ENCODE peak calls at places on chromosome 6, in four cellular contexts. Y, J, D and P are unnamed samples.
A peak's percentile ranks its signal among the peaks of the same experiment; 100 is the strongest.

GRCh38 chr6:81295310-81295709 is 457.2 kb downstream of the TENT5A start:
- DNase-seq in Y (no peak), J (no peak), D (no peak), P (no peak)

GRCh38 chr6:99348823-99349619 is 453 bp downstream of the FAXC start:
- DNase-seq in J (no peak), D (no peak), Y (peak; percentile 76), P (no peak)

GRCh38 chr6:100353276-100354015 is 111.3 kb downstream of the SIM1 start:
- DNase-seq in Y (no peak), D (no peak), J (no peak), P (no peak)

GRCh38 chr6:109458774-109459531 is 3.4 kb upstream of the MICAL1 start:
- DNase-seq in Y (no peak), D (no peak), J (no peak), P (no peak)

GRCh38 chr6:169070506-169071176 is 183.0 kb downstream of the THBS2 start:
- DNase-seq in Y (peak; percentile 95), D (peak; percentile 65), J (peak; percentile 50), P (peak; percentile 94)

GRCh38 chr6:74671558-74672025 is 534.3 kb downstream of the COL12A1 start:
- DNase-seq in J (no peak), D (no peak), Y (no peak), P (no peak)

GRCh38 chr6:78598966-78599365 is 268.4 kb upstream of the IRAK1BP1 start:
- DNase-seq in J (peak; percentile 62), Y (no peak), D (no peak), P (no peak)

GRCh38 chr6:79570129-79570801 is 33.0 kb upstream of the LCA5 start:
- DNase-seq in D (peak; percentile 61), J (no peak), Y (no peak), P (no peak)

GRCh38 chr6:2416128-2416712 is 170.8 kb upstream of the GMDS start:
- DNase-seq in J (no peak), Y (no peak), D (no peak), P (no peak)

GRCh38 chr6:159984268-159984786 is 15.4 kb downstream of the IGF2R start:
- DNase-seq in Y (no peak), D (no peak), J (no peak), P (no peak)

GRCh38 chr6:16313732-16314131 is 75.3 kb downstream of the GMPR start:
- DNase-seq in J (no peak), D (no peak), Y (no peak), P (no peak)

GRCh38 chr6:163580311-163581030 is 166.0 kb downstream of the QKI start:
- DNase-seq in Y (no peak), D (no peak), J (no peak), P (no peak)

GRCh38 chr6:52667572-52667971 is 3.3 kb upstream of the TMEM14A start:
- DNase-seq in Y (no peak), J (no peak), D (no peak), P (no peak)

GRCh38 chr6:686528-686927 is 6.4 kb downstream of the EXOC2 start:
- DNase-seq in J (no peak), D (no peak), Y (no peak), P (no peak)

GRCh38 chr6:140043357-140043756 is 668.9 kb upstream of the CITED2 start:
- DNase-seq in D (no peak), Y (no peak), J (no peak), P (no peak)

GRCh38 chr6:101490857-101491256 is 97.3 kb downstream of the GRIK2 start:
- DNase-seq in Y (no peak), D (no peak), J (no peak), P (no peak)

GRCh38 chr6:97687916-97688315 is 404.9 kb upstream of the MMS22L start:
- DNase-seq in Y (no peak), J (no peak), D (no peak), P (no peak)

GRCh38 chr6:32370510-32370909 is 1.2 kb downstream of the TSBP1 start:
- DNase-seq in J (no peak), Y (no peak), D (no peak), P (no peak)

GRCh38 chr6:160141001-160141726 is 19.5 kb downstream of the SLC22A1 start:
- DNase-seq in J (no peak), Y (no peak), D (no peak), P (peak; percentile 34)

GRCh38 chr6:170111816-170112582 is 178.9 kb downstream of the DLL1 start:
- DNase-seq in Y (peak; percentile 48), D (no peak), J (peak; percentile 3), P (no peak)

GRCh38 chr6:41503841-41504525 is 42.2 kb upstream of the FOXP4 start:
- DNase-seq in J (peak; percentile 34), D (no peak), Y (peak; percentile 83), P (no peak)

GRCh38 chr6:33718713-33719112 is 7.2 kb upstream of the UQCC2 start:
- DNase-seq in D (no peak), J (no peak), Y (no peak), P (no peak)

GRCh38 chr6:61210549-61210948 is 1075.5 kb downstream of the KHDRBS2 start:
- DNase-seq in D (no peak), Y (no peak), J (no peak), P (no peak)

GRCh38 chr6:75852721-75853120 is 103.7 kb downstream of the MYO6 start:
- DNase-seq in Y (no peak), J (no peak), D (no peak), P (no peak)

GRCh38 chr6:123547216-123547978 is 89.4 kb downstream of the TRDN start:
- DNase-seq in J (no peak), D (no peak), Y (no peak), P (no peak)

GRCh38 chr6:138981416-138981815 is 6.6 kb downstream of the REPS1 start:
- DNase-seq in D (no peak), J (no peak), Y (no peak), P (no peak)

GRCh38 chr6:136114661-136115060 is 135.4 kb downstream of the MTFR2 start:
- DNase-seq in J (no peak), D (peak; percentile 8), Y (no peak), P (no peak)

GRCh38 chr6:107082045-107082444 is 33.3 kb downstream of the BEND3 start:
- DNase-seq in Y (no peak), D (no peak), J (no peak), P (no peak)

GRCh38 chr6:13397359-13398080 is 69.2 kb upstream of the TBC1D7 start:
- DNase-seq in J (no peak), Y (no peak), D (peak; percentile 75), P (no peak)

GRCh38 chr6:157235600-157236039 is 87.7 kb downstream of the TMEM242 start:
- DNase-seq in J (peak; percentile 61), Y (peak; percentile 91), D (peak; percentile 67), P (peak; percentile 75)

GRCh38 chr6:30037182-30037788 is 23.8 kb upstream of the POLR1H start:
- DNase-seq in D (no peak), Y (no peak), J (no peak), P (no peak)

GRCh38 chr6:104653786-104654185 is 205.9 kb downstream of the HACE1 start:
- DNase-seq in J (no peak), D (no peak), Y (no peak), P (no peak)

GRCh38 chr6:72446427-72446826 is 175.4 kb upstream of the KCNQ5 start:
- DNase-seq in Y (no peak), D (no peak), J (no peak), P (no peak)

DNA sequence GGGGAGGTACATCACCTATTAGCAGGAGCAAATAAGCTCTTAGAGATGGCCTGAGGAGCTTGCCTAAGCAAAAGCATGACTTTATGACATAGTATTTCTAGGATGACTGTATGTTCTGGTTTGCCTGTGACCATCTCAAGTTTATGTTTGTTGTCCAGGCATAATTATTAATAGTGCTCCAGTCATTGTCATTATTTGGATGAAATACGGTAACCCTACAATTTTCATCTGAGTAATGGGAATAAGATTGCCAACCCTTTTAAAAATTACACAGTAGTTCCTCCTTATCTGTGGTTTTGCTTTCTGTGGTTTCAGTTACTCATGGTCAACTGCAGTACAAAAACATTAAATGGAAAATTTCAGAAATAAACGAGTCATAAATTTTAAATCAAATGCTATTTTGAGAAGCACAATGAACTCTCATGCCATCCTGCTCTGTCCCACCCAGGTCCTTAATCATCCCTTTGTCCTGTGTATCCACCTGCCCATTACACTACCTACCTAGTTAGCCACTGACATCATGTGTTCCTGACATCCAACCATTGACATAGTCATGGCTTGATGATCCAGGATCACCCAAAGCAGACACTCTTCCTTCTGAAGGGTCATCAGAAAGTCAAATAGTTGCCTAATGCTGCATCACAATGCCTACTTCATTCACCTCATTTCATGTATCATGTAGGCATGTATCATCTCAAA is 27.0 kb upstream of the TFB1M start:
- DNase-seq in D (no peak), J (no peak), Y (no peak), P (no peak)
- H3K27ac ChIP-seq in D (no peak overlapping the region), J (no peak overlapping the region), Y (no peak overlapping the region), P (no peak overlapping the region)

DNA sequence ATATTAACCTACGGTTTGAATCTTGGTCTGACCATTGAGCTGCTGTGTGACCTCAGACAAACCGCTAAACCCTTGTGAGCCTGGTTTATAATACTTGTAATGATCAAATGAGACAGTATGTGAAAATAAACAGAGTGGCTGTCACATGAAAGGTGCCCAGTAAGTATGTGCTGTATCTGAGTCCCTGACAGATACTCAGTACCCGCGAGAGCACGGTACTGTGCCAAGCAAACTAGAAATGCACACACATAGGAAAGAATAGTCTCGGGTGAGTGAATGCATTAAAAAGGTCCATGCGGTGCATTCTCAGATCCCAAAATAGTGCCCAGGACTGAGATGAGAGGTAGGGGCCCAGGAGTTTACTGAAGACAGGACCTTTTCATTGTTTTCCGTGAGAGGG is 93.3 kb downstream of the PPP1R14C start:
- DNase-seq in J (no peak), Y (no peak), D (no peak), P (no peak)
- H3K27ac ChIP-seq in J (no peak overlapping the region), Y (no peak overlapping the region), D (no peak overlapping the region), P (peak overlapping the region; percentile 13)

GRCh38 chr6:166496460-166496859 is 90.0 kb downstream of the RAMACL start:
- DNase-seq in D (no peak), Y (no peak), J (no peak), P (no peak)

GRCh38 chr6:166494101-166494441 is 92.4 kb downstream of the RAMACL start:
- DNase-seq in D (no peak), Y (no peak), J (no peak), P (no peak)

GRCh38 chr6:166494757-166495486 is 91.6 kb downstream of the RAMACL start:
- DNase-seq in D (no peak), J (no peak), Y (no peak), P (no peak)

GRCh38 chr6:166497087-166497899 is 89.2 kb downstream of the RAMACL start:
- DNase-seq in J (no peak), D (no peak), Y (no peak), P (no peak)

GRCh38 chr6:166495487-166496314 is 90.8 kb downstream of the RAMACL start:
- DNase-seq in D (no peak), J (no peak), Y (no peak), P (no peak)
- H3K27ac ChIP-seq in D (no peak overlapping the region), J (no peak overlapping the region), Y (no peak overlapping the region), P (no peak overlapping the region)

DNA sequence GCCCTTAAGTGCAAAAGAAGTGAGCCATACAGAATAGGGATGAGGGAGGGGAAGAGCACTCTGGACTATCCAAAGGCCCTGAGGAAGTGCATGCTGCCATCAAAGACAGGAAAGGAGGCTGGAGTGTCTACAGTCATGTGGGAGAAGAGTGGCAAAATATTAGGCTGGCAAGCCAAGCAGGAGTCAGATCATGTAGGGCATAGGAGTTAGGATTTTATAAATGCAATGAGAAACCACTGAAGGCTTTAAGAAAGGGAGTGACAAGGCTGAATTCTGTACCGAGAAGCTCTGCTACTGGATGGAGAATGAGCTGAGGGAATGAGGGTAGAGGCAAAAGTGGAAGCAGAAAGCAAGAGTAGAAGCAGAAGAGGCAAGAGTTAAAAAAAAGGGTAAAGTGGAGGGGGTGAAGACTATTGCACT is 2.3 kb downstream of the ZSCAN31 start:
- DNase-seq in J (no peak), Y (no peak), D (no peak), P (no peak)
- H3K27ac ChIP-seq in J (no peak overlapping the region), Y (no peak overlapping the region), D (peak overlapping the region; percentile 97), P (peak overlapping the region; percentile 98)